ENCODE peak calls at places on chromosomes 7 and 10, in four cellular contexts. H is fibroblast of lung, F is brain microvascular endothelial cell, M is pancreas. I is an unnamed sample.

GRCh38 chr10:132879408-132880147 is 62.8 kb downstream of the CFAP46 start:
- DNase-seq in H (no peak), F (no peak), M (no peak), I (peak)

GRCh38 chr7:91295571-91295970 is 31.3 kb downstream of the FZD1 start:
- DNase-seq in H (no peak), F (no peak), M (no peak), I (no peak)

GRCh38 chr10:23310443-23310842 is 34.2 kb downstream of the C10orf67 start:
- DNase-seq in H (no peak), F (no peak), M (no peak), I (no peak)

GRCh38 chr10:51100221-51100620 is 25.9 kb downstream of the PRKG1 start:
- DNase-seq in H (no peak), F (no peak), M (no peak), I (no peak)

GRCh38 chr10:102135956-102136526 is 3.2 kb downstream of the PPRC1 start:
- DNase-seq in H (no peak), F (no peak), M (no peak), I (no peak)

GRCh38 chr10:12308976-12309375 is 40.4 kb upstream of the CAMK1D start:
- DNase-seq in H (no peak), F (no peak), M (no peak), I (no peak)

GRCh38 chr10:3000063-3000462 is 67.3 kb upstream of the PFKP start:
- DNase-seq in H (no peak), F (no peak), M (no peak), I (no peak)

GRCh38 chr7:115183431-115184057 is 261.6 kb downstream of the MDFIC start:
- DNase-seq in H (no peak), F (no peak), M (no peak), I (no peak)

GRCh38 chr7:79091661-79092060 is 361.8 kb downstream of the MAGI2 start:
- DNase-seq in H (peak), F (no peak), M (no peak), I (no peak)

GRCh38 chr7:145978769-145979168 is 137.8 kb upstream of the CNTNAP2 start:
- DNase-seq in H (no peak), F (no peak), M (no peak), I (no peak)

GRCh38 chr7:44622342-44623151 is 16.1 kb downstream of the OGDH start:
- DNase-seq in H (peak), F (no peak), M (no peak), I (no peak)

GRCh38 chr10:112741830-112742402 is 208.1 kb upstream of the TCF7L2 start:
- DNase-seq in H (no peak), F (no peak), M (no peak), I (no peak)

GRCh38 chr10:75272896-75273295 is 37.1 kb upstream of the COMTD1 start:
- DNase-seq in H (peak), F (no peak), M (peak), I (no peak)

GRCh38 chr10:22851865-22852239 is 76.0 kb upstream of the ARMC3 start:
- DNase-seq in H (no peak), F (peak), M (no peak), I (no peak)

GRCh38 chr10:131920151-131920550 is 19.3 kb downstream of the PPP2R2D start:
- DNase-seq in H (no peak), F (no peak), M (no peak), I (no peak)

GRCh38 chr7:37187179-37187578 is 261.5 kb downstream of the ELMO1 start:
- DNase-seq in H (no peak), F (no peak), M (no peak), I (no peak)

GRCh38 chr7:28520074-28521015 is 108.0 kb downstream of the CREB5 start:
- DNase-seq in H (no peak), F (no peak), M (no peak), I (no peak)

GRCh38 chr10:80429521-80429966 is 21.2 kb downstream of the PRXL2A start:
- DNase-seq in H (no peak), F (no peak), M (peak), I (peak)

GRCh38 chr10:72389022-72389421 is 34.3 kb upstream of the DNAJB12 start:
- DNase-seq in H (no peak), F (no peak), M (no peak), I (no peak)

GRCh38 chr7:157702311-157703023 is 365.7 kb downstream of the DNAJB6 start:
- DNase-seq in H (no peak), F (no peak), M (no peak), I (peak)

GRCh38 chr10:8092428-8092827 is 37.9 kb downstream of the GATA3 start:
- DNase-seq in H (no peak), F (no peak), M (no peak), I (no peak)

GRCh38 chr7:42233166-42233565 is 3.8 kb downstream of the GLI3 start:
- DNase-seq in H (peak), F (no peak), M (no peak), I (no peak)

GRCh38 chr7:46839651-46840050 is 742.3 kb downstream of the TNS3 start:
- DNase-seq in H (no peak), F (no peak), M (no peak), I (no peak)

GRCh38 chr7:20365486-20365885 is 34.8 kb downstream of the ITGB8 start:
- DNase-seq in H (peak), F (no peak), M (no peak), I (no peak)

GRCh38 chr10:79904671-79905321 is 44.1 kb downstream of the SFTPD start:
- DNase-seq in H (peak), F (peak), M (peak), I (peak)

GRCh38 chr7:92639213-92639896 is 49.2 kb upstream of the FAM133B start:
- DNase-seq in H (no peak), F (no peak), M (no peak), I (no peak)

GRCh38 chr7:79282051-79282694 is 171.3 kb downstream of the MAGI2 start:
- DNase-seq in H (peak), F (peak), M (no peak), I (no peak)

GRCh38 chr7:128860158-128861073 is 2.2 kb upstream of the ATP6V1F start:
- DNase-seq in H (peak), F (no peak), M (no peak), I (no peak)

GRCh38 chr7:44140341-44140740 is 791 bp downstream of the MYL7 start:
- DNase-seq in H (no peak), F (no peak), M (no peak), I (no peak)

GRCh38 chr10:133039107-133039822 is 48.5 kb upstream of the ADGRA1 start:
- DNase-seq in H (no peak), F (no peak), M (no peak), I (no peak)

GRCh38 chr10:77836299-77836820 is 90.2 kb downstream of the DLG5 start:
- DNase-seq in H (peak), F (peak), M (no peak), I (peak)

GRCh38 chr7:130377178-130377577 is 3.1 kb upstream of the CPA1 start:
- DNase-seq in H (no peak), F (peak), M (peak), I (no peak)

GRCh38 chr7:22470981-22471380 is 29.0 kb downstream of the STEAP1B start:
- DNase-seq in H (no peak), F (no peak), M (no peak), I (no peak)

GRCh38 chr10:46273506-46274477 is 13.0 kb upstream of the ANTXRL start:
- DNase-seq in H (no peak), F (no peak), M (no peak), I (no peak)

GRCh38 chr10:6514180-6514579 is 65.9 kb downstream of the PRKCQ start:
- DNase-seq in H (no peak), F (no peak), M (no peak), I (no peak)
- H3K27ac ChIP-seq in H (no peak), F (no peak), M (no peak), I (no peak)

DNA sequence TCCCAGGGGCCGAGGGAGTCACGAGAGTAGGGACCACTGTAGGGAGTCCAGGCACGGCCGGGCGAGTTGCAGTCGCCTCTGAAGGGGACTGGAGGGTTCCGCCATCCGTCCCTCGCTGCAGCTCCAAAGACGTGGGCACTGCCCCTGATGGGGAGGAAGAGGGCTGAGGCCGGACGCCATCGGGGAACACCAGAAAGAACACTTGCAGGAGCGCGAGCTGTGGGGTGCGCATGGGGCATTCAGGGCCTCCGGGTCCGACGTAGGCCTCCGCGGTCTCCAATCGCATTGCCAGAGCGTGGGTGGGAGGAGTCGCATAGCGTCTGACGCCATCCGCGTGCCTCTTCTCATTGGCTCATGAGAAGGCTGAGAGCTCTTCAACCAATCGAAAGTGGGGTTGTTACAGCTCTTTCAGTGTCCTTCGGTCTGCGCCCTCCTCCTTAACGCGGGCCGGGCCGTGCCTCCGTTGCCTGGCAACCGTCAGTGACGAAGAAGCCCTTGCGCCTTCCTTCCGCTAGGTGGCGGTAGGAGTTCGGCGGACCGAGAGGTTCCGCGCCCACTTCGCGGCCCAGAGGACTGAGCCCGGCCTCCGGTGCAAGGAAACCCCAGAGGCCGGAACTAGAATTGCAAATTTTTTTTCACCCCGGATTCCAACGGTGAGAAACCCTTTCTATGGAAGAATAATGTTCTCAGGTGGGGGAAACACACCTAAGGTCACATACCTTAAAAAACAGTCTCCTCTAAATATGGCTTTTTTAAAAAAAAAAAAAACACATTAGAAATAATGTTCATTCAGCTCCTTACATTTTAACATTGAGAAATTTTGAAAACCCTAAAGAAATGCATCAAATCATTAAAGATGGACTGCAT is at the start of gene TCTN3:
- DNase-seq in H (peak), F (peak), M (peak), I (peak)
- H3K27ac ChIP-seq in H (peak), F (peak), M (peak), I (peak)

GRCh38 chr10:5927306-5927705 is 37.3 kb downstream of the FBH1 start:
- DNase-seq in H (peak), F (no peak), M (no peak), I (no peak)

GRCh38 chr10:5932345-5932744 is 42.3 kb downstream of the FBH1 start:
- DNase-seq in H (peak), F (no peak), M (no peak), I (no peak)

GRCh38 chr10:5929442-5929841 is 39.4 kb downstream of the FBH1 start:
- DNase-seq in H (no peak), F (no peak), M (no peak), I (no peak)

GRCh38 chr10:5933909-5934546 is 43.3 kb downstream of the IL15RA start:
- DNase-seq in H (no peak), F (no peak), M (no peak), I (no peak)

GRCh38 chr10:5930272-5930671 is 40.2 kb downstream of the FBH1 start:
- DNase-seq in H (no peak), F (no peak), M (no peak), I (no peak)
- H3K27ac ChIP-seq in H (no peak), F (no peak), M (no peak), I (no peak)

GRCh38 chr10:60425392-60426110 is 35.9 kb upstream of the ANK3 start:
- DNase-seq in H (peak), F (peak), M (no peak), I (no peak)
- H3K27ac ChIP-seq in H (no peak), F (peak), M (no peak), I (no peak)